ENCODE peak calls at places on chromosomes 1 and 21, in nine cellular contexts. One of them, this sample, is unnamed.
A peak's percentile ranks its signal among the peaks of the same experiment; 100 is the strongest.

GRCh38 chr1:176177764-176178163 is 29.3 kb downstream of the COP1 start:
- DNase-seq in CD4-positive, alpha-beta T cell: no peak
- DNase-seq in left ventricle myocardium inferior: no peak
- DNase-seq in esophagus squamous epithelium: no peak
- DNase-seq in psoas muscle: no peak
- DNase-seq in progenitor cell of endocrine pancreas: no peak
- DNase-seq in hepatocyte: no peak
- DNase-seq in H9: no peak
- DNase-seq in IMR-90: no peak
- DNase-seq in this sample: no peak

GRCh38 chr21:36661511-36662309 is 37.2 kb upstream of the SIM2 start:
- DNase-seq in CD4-positive, alpha-beta T cell: no peak
- DNase-seq in left ventricle myocardium inferior: no peak
- DNase-seq in esophagus squamous epithelium: no peak
- DNase-seq in psoas muscle: no peak
- DNase-seq in progenitor cell of endocrine pancreas: no peak
- DNase-seq in hepatocyte: peak; percentile 43
- DNase-seq in H9: peak; percentile 58
- DNase-seq in IMR-90: peak; percentile 48
- DNase-seq in this sample: no peak

GRCh38 chr1:97603776-97604175 is 317.1 kb downstream of the DPYD start:
- DNase-seq in CD4-positive, alpha-beta T cell: no peak
- DNase-seq in left ventricle myocardium inferior: no peak
- DNase-seq in esophagus squamous epithelium: no peak
- DNase-seq in psoas muscle: no peak
- DNase-seq in progenitor cell of endocrine pancreas: no peak
- DNase-seq in hepatocyte: no peak
- DNase-seq in H9: no peak
- DNase-seq in IMR-90: peak; percentile 67
- DNase-seq in this sample: no peak

GRCh38 chr1:241610056-241610815 is 29.9 kb downstream of the CHML start:
- DNase-seq in CD4-positive, alpha-beta T cell: no peak
- DNase-seq in left ventricle myocardium inferior: no peak
- DNase-seq in esophagus squamous epithelium: no peak
- DNase-seq in psoas muscle: no peak
- DNase-seq in progenitor cell of endocrine pancreas: no peak
- DNase-seq in hepatocyte: peak; percentile 27
- DNase-seq in H9: no peak
- DNase-seq in IMR-90: peak; percentile 60
- DNase-seq in this sample: no peak

GRCh38 chr1:97516588-97516987 is 404.2 kb downstream of the DPYD start:
- DNase-seq in CD4-positive, alpha-beta T cell: no peak
- DNase-seq in left ventricle myocardium inferior: no peak
- DNase-seq in esophagus squamous epithelium: no peak
- DNase-seq in psoas muscle: no peak
- DNase-seq in progenitor cell of endocrine pancreas: no peak
- DNase-seq in hepatocyte: no peak
- DNase-seq in H9: no peak
- DNase-seq in IMR-90: no peak
- DNase-seq in this sample: no peak

GRCh38 chr1:55331355-55331754 is 116.2 kb upstream of the USP24 start:
- DNase-seq in CD4-positive, alpha-beta T cell: no peak
- DNase-seq in left ventricle myocardium inferior: no peak
- DNase-seq in esophagus squamous epithelium: no peak
- DNase-seq in psoas muscle: no peak
- DNase-seq in progenitor cell of endocrine pancreas: no peak
- DNase-seq in hepatocyte: no peak
- DNase-seq in H9: no peak
- DNase-seq in IMR-90: no peak
- DNase-seq in this sample: no peak

GRCh38 chr1:48543854-48544253 is 71.8 kb upstream of the SPATA6 start:
- DNase-seq in CD4-positive, alpha-beta T cell: no peak
- DNase-seq in left ventricle myocardium inferior: no peak
- DNase-seq in esophagus squamous epithelium: no peak
- DNase-seq in psoas muscle: no peak
- DNase-seq in progenitor cell of endocrine pancreas: no peak
- DNase-seq in hepatocyte: no peak
- DNase-seq in H9: no peak
- DNase-seq in IMR-90: no peak
- DNase-seq in this sample: no peak

GRCh38 chr1:153611024-153611352 is 1.9 kb downstream of the S100A16 start:
- DNase-seq in CD4-positive, alpha-beta T cell: no peak
- DNase-seq in left ventricle myocardium inferior: no peak
- DNase-seq in esophagus squamous epithelium: no peak
- DNase-seq in psoas muscle: no peak
- DNase-seq in progenitor cell of endocrine pancreas: no peak
- DNase-seq in hepatocyte: no peak
- DNase-seq in H9: no peak
- DNase-seq in IMR-90: no peak
- DNase-seq in this sample: no peak

GRCh38 chr1:12296623-12297022 is 66.8 kb downstream of the VPS13D start:
- DNase-seq in CD4-positive, alpha-beta T cell: no peak
- DNase-seq in left ventricle myocardium inferior: no peak
- DNase-seq in esophagus squamous epithelium: no peak
- DNase-seq in psoas muscle: no peak
- DNase-seq in progenitor cell of endocrine pancreas: no peak
- DNase-seq in hepatocyte: no peak
- DNase-seq in H9: no peak
- DNase-seq in IMR-90: peak; percentile 89
- DNase-seq in this sample: no peak

GRCh38 chr1:31004231-31004621 is 61.3 kb downstream of the PUM1 start:
- DNase-seq in CD4-positive, alpha-beta T cell: no peak
- DNase-seq in left ventricle myocardium inferior: no peak
- DNase-seq in esophagus squamous epithelium: no peak
- DNase-seq in psoas muscle: no peak
- DNase-seq in progenitor cell of endocrine pancreas: no peak
- DNase-seq in hepatocyte: no peak
- DNase-seq in H9: no peak
- DNase-seq in IMR-90: no peak
- DNase-seq in this sample: no peak

GRCh38 chr1:186722711-186723309 is 42.6 kb upstream of the PTGS2 start:
- DNase-seq in CD4-positive, alpha-beta T cell: no peak
- DNase-seq in left ventricle myocardium inferior: no peak
- DNase-seq in esophagus squamous epithelium: no peak
- DNase-seq in psoas muscle: no peak
- DNase-seq in progenitor cell of endocrine pancreas: no peak
- DNase-seq in hepatocyte: peak; percentile 70
- DNase-seq in H9: no peak
- DNase-seq in IMR-90: peak; percentile 52
- DNase-seq in this sample: no peak

GRCh38 chr1:33255347-33256311 is 663 bp upstream of the ZNF362 start:
- DNase-seq in CD4-positive, alpha-beta T cell: peak; percentile 31
- DNase-seq in left ventricle myocardium inferior: peak; percentile 71
- DNase-seq in esophagus squamous epithelium: peak; percentile 22
- DNase-seq in psoas muscle: peak; percentile 89
- DNase-seq in progenitor cell of endocrine pancreas: peak; percentile 48
- DNase-seq in hepatocyte: peak; percentile 79
- DNase-seq in H9: peak; percentile 95
- DNase-seq in IMR-90: peak; percentile 15
- DNase-seq in this sample: peak; percentile 49

GRCh38 chr1:208126108-208126507 is 118.1 kb downstream of the PLXNA2 start:
- DNase-seq in CD4-positive, alpha-beta T cell: no peak
- DNase-seq in left ventricle myocardium inferior: no peak
- DNase-seq in esophagus squamous epithelium: no peak
- DNase-seq in psoas muscle: no peak
- DNase-seq in progenitor cell of endocrine pancreas: no peak
- DNase-seq in hepatocyte: no peak
- DNase-seq in H9: no peak
- DNase-seq in IMR-90: no peak
- DNase-seq in this sample: no peak

GRCh38 chr1:199978408-199978940 is 49.0 kb upstream of the NR5A2 start:
- DNase-seq in CD4-positive, alpha-beta T cell: no peak
- DNase-seq in left ventricle myocardium inferior: peak; percentile 18
- DNase-seq in esophagus squamous epithelium: no peak
- DNase-seq in psoas muscle: no peak
- DNase-seq in progenitor cell of endocrine pancreas: no peak
- DNase-seq in hepatocyte: no peak
- DNase-seq in H9: no peak
- DNase-seq in IMR-90: peak; percentile 2
- DNase-seq in this sample: no peak

GRCh38 chr1:26373281-26373680 is 731 bp upstream of the ZNF683 start:
- DNase-seq in CD4-positive, alpha-beta T cell: peak; percentile 40
- DNase-seq in left ventricle myocardium inferior: no peak
- DNase-seq in esophagus squamous epithelium: no peak
- DNase-seq in psoas muscle: no peak
- DNase-seq in progenitor cell of endocrine pancreas: no peak
- DNase-seq in hepatocyte: no peak
- DNase-seq in H9: no peak
- DNase-seq in IMR-90: no peak
- DNase-seq in this sample: no peak

GRCh38 chr1:110218739-110219138 is 8.6 kb downstream of the KCNC4 start:
- DNase-seq in CD4-positive, alpha-beta T cell: no peak
- DNase-seq in left ventricle myocardium inferior: no peak
- DNase-seq in esophagus squamous epithelium: no peak
- DNase-seq in psoas muscle: no peak
- DNase-seq in progenitor cell of endocrine pancreas: peak; percentile 42
- DNase-seq in hepatocyte: peak; percentile 43
- DNase-seq in H9: no peak
- DNase-seq in IMR-90: peak; percentile 30
- DNase-seq in this sample: no peak

GRCh38 chr21:41895643-41896493 is 16.7 kb upstream of the PRDM15 start:
- DNase-seq in CD4-positive, alpha-beta T cell: peak; percentile 47
- DNase-seq in left ventricle myocardium inferior: no peak
- DNase-seq in esophagus squamous epithelium: no peak
- DNase-seq in psoas muscle: no peak
- DNase-seq in progenitor cell of endocrine pancreas: no peak
- DNase-seq in hepatocyte: no peak
- DNase-seq in H9: peak; percentile 72
- DNase-seq in IMR-90: peak; percentile 18
- DNase-seq in this sample: no peak

DNA sequence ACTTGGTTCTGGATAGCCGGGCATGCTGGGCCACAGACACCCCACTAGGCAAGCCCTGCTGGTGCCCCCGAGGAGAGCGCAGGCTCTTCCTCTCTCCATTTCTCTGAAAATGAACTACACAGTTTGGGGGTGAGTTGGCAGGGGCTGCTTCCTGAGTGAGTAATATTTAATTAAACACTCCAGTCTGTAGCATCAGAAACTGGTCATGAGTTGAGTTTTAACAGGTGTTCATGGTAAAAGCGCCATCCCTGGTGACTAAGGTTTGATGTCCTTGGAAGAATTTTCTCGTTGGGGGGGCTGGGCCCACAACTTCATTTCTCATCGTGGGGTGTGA is 1.7 kb downstream of the SPSB1 start:
- DNase-seq in CD4-positive, alpha-beta T cell: no peak
- DNase-seq in left ventricle myocardium inferior: no peak
- DNase-seq in esophagus squamous epithelium: no peak
- DNase-seq in psoas muscle: peak; percentile 54
- DNase-seq in progenitor cell of endocrine pancreas: no peak
- DNase-seq in hepatocyte: peak; percentile 48
- DNase-seq in H9: no peak
- DNase-seq in IMR-90: peak; percentile 96
- DNase-seq in this sample: no peak
- TF ChIP-seq CTCF in CD4-positive, alpha-beta T cell: no peak
- TF ChIP-seq CTCF in left ventricle myocardium inferior: no peak
- TF ChIP-seq CTCF in esophagus squamous epithelium: no peak
- TF ChIP-seq CTCF in psoas muscle: no peak
- TF ChIP-seq CTCF in progenitor cell of endocrine pancreas: no peak
- TF ChIP-seq CTCF in hepatocyte: no peak
- TF ChIP-seq CTCF in H9: no peak
- TF ChIP-seq CTCF in IMR-90: no peak
- TF ChIP-seq CTCF in this sample: no peak

DNA sequence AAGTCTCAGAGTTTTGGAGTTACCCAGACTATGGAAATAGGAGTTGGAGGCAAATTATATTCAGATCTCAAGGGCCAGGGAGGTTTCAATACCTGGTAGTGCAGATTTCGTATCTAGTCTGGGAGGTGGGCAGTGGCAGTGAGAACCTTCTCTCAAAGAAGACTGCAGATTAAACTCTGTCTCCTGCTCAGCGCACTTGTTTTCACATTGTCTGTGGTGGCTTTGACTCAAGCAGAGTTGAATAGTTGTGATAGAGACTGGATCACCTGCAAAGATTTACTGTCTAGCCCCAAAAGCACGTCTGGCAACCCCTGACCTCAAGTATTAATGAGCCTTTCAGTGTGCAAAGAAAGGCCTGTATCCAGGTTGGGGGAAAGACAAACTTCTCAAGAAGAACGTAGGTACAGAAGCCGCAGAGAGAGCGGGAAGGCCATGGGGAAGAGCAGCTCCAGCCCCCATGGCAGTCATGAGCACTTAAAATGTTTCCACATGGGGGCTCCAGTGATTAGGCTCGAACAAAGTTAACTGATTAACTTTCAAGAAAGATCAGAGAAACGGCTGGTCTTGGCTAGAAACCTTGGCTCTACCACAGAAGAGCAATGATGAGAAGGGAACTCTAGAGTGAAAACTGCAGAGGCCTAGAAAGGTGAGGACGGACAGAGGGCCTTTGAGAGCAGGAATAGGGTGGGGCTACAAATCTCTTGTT is 15.3 kb downstream of the HENMT1 start:
- DNase-seq in CD4-positive, alpha-beta T cell: no peak
- DNase-seq in left ventricle myocardium inferior: no peak
- DNase-seq in esophagus squamous epithelium: no peak
- DNase-seq in psoas muscle: no peak
- DNase-seq in progenitor cell of endocrine pancreas: no peak
- DNase-seq in hepatocyte: no peak
- DNase-seq in H9: no peak
- DNase-seq in IMR-90: no peak
- DNase-seq in this sample: no peak
- TF ChIP-seq CTCF in CD4-positive, alpha-beta T cell: no peak
- TF ChIP-seq CTCF in left ventricle myocardium inferior: no peak
- TF ChIP-seq CTCF in esophagus squamous epithelium: no peak
- TF ChIP-seq CTCF in psoas muscle: no peak
- TF ChIP-seq CTCF in progenitor cell of endocrine pancreas: no peak
- TF ChIP-seq CTCF in hepatocyte: no peak
- TF ChIP-seq CTCF in H9: no peak
- TF ChIP-seq CTCF in IMR-90: no peak
- TF ChIP-seq CTCF in this sample: no peak

GRCh38 chr1:90295534-90295933 is 300.6 kb downstream of the ZNF326 start:
- DNase-seq in CD4-positive, alpha-beta T cell: no peak
- DNase-seq in left ventricle myocardium inferior: no peak
- DNase-seq in esophagus squamous epithelium: no peak
- DNase-seq in psoas muscle: no peak
- DNase-seq in progenitor cell of endocrine pancreas: no peak
- DNase-seq in hepatocyte: no peak
- DNase-seq in H9: no peak
- DNase-seq in IMR-90: no peak
- DNase-seq in this sample: no peak
- TF ChIP-seq CTCF in CD4-positive, alpha-beta T cell: no peak
- TF ChIP-seq CTCF in left ventricle myocardium inferior: no peak
- TF ChIP-seq CTCF in esophagus squamous epithelium: no peak
- TF ChIP-seq CTCF in psoas muscle: no peak
- TF ChIP-seq CTCF in progenitor cell of endocrine pancreas: no peak
- TF ChIP-seq CTCF in hepatocyte: no peak
- TF ChIP-seq CTCF in H9: no peak
- TF ChIP-seq CTCF in IMR-90: no peak
- TF ChIP-seq CTCF in this sample: no peak

DNA sequence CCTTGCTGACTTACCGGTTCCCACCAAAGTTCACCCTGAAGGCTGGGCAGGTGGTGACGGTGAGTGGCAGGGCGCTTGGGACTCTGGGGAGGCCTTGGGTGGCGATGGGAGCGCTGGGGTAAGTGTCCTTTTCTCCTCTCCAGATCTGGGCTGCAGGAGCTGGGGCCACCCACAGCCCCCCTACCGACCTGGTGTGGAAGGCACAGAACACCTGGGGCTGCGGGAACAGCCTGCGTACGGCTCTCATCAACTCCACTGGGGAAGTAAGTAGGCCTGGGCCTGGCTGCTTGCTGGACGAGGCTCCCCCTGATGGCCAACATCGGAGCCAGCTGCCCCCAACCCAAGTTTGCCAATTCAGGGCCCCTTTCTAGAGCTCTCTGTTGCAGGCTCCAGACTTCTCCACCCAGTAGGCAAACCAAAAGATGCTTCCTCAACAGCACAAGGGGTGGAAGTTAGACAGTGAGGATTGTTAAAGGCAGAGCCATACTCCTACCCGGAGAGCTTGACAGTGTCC is 16.4 kb upstream of the SEMA4A start:
- DNase-seq in CD4-positive, alpha-beta T cell: no peak
- DNase-seq in left ventricle myocardium inferior: no peak
- DNase-seq in esophagus squamous epithelium: no peak
- DNase-seq in psoas muscle: no peak
- DNase-seq in progenitor cell of endocrine pancreas: no peak
- DNase-seq in hepatocyte: no peak
- DNase-seq in H9: no peak
- DNase-seq in IMR-90: no peak
- DNase-seq in this sample: no peak
- TF ChIP-seq CTCF in CD4-positive, alpha-beta T cell: no peak
- TF ChIP-seq CTCF in left ventricle myocardium inferior: no peak
- TF ChIP-seq CTCF in esophagus squamous epithelium: no peak
- TF ChIP-seq CTCF in psoas muscle: no peak
- TF ChIP-seq CTCF in progenitor cell of endocrine pancreas: peak; percentile 34
- TF ChIP-seq CTCF in hepatocyte: peak; percentile 13
- TF ChIP-seq CTCF in H9: peak; percentile 58
- TF ChIP-seq CTCF in IMR-90: no peak
- TF ChIP-seq CTCF in this sample: no peak

This sample was measured in activated B cell treated with CpG ODN at 0.5 μM for 24 hours.